ENCODE peak calls at places on chromosomes 5 and 9, in six cellular contexts. P, F, E, Q, L and K are unnamed samples.

GRCh38 chr5:93676707-93677106 is 64.7 kb downstream of the POU5F2 start:
- DNase-seq in P (peak; percentile 12), F (no peak), E (no peak), Q (no peak), L (no peak), K (no peak)

GRCh38 chr9:103037508-103038477 is 42.7 kb downstream of the CYLC2 start:
- DNase-seq in P (no peak), F (no peak), E (no peak), Q (no peak), L (peak; percentile 3), K (no peak)

GRCh38 chr5:122119205-122119604 is 10.1 kb upstream of the ZNF474 start:
- DNase-seq in P (no peak), F (no peak), E (no peak), Q (no peak), L (no peak), K (no peak)

GRCh38 chr5:151026088-151026487 is 5.7 kb downstream of the GPX3 start:
- DNase-seq in P (no peak), F (no peak), E (no peak), Q (no peak), L (no peak), K (no peak)

GRCh38 chr9:97934321-97935115 is 3.5 kb downstream of the HEMGN start:
- DNase-seq in P (peak; percentile 13), F (no peak), E (no peak), Q (no peak), L (no peak), K (peak; percentile 44)

GRCh38 chr5:142432961-142433360 is 108.1 kb upstream of the SPRY4 start:
- DNase-seq in P (no peak), F (peak; percentile 42), E (no peak), Q (no peak), L (no peak), K (no peak)

GRCh38 chr9:105188746-105189145 is 55.7 kb upstream of the SLC44A1 start:
- DNase-seq in P (no peak), F (no peak), E (no peak), Q (no peak), L (no peak), K (no peak)

GRCh38 chr9:126587187-126588185 is 26.2 kb upstream of the LMX1B start:
- DNase-seq in P (no peak), F (no peak), E (no peak), Q (no peak), L (peak; percentile 22), K (peak; percentile 71)

GRCh38 chr5:60295423-60295822 is 401.9 kb upstream of the PDE4D start:
- DNase-seq in P (peak; percentile 68), F (peak; percentile 27), E (peak; percentile 5), Q (peak; percentile 50), L (peak; percentile 15), K (peak; percentile 41)

GRCh38 chr9:133163559-133164208 is at the start of gene GBGT1:
- DNase-seq in P (peak; percentile 82), F (no peak), E (no peak), Q (peak; percentile 90), L (no peak), K (peak; percentile 94)

GRCh38 chr5:94863951-94864350 is 245.5 kb downstream of the SLF1 start:
- DNase-seq in P (no peak), F (no peak), E (no peak), Q (no peak), L (no peak), K (no peak)

DNA sequence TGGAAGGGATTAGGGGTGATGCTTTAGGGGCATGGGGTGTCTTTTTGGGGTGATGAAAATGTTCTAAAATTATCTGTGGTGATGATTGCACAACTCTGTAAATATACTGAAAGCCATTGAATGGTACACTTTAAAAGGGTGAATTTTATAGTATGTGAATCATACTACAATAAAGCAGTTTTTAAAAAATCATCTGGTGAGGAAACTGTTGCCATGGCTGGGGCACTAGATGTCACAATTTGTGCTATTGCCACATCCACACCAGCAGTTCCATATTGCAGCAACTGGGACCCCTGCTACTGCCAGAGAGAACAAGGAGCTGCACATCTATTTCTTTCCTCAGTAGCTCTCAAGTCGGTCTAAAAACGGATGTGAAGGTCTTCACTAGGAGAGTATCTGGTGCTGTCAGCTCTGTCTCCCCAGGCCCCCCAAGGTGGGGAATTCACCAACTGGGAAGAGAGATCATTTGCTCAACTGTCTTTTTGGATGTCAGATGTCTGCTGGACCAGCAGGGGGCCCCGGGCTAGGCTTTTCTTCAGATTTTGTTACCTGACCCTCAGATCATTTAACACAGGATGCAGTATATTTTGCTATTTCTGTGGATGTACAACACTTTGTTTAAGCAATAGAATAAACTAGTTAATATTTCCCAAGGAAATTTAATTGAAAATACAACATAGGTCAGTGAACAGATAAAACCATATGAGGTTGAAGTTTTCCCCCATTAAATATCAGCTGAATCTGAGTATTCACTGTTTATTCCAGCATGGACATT is 13.2 kb downstream of the CMYA5 start:
- DNase-seq in P (peak; percentile 49), F (peak; percentile 56), E (no peak), Q (peak; percentile 60), L (no peak), K (no peak)
- TF ChIP-seq CTCF in P (peak; percentile 62), F (peak; percentile 57), E (peak; percentile 49), Q (peak; percentile 47), L (peak; percentile 50), K (peak; percentile 58)

DNA sequence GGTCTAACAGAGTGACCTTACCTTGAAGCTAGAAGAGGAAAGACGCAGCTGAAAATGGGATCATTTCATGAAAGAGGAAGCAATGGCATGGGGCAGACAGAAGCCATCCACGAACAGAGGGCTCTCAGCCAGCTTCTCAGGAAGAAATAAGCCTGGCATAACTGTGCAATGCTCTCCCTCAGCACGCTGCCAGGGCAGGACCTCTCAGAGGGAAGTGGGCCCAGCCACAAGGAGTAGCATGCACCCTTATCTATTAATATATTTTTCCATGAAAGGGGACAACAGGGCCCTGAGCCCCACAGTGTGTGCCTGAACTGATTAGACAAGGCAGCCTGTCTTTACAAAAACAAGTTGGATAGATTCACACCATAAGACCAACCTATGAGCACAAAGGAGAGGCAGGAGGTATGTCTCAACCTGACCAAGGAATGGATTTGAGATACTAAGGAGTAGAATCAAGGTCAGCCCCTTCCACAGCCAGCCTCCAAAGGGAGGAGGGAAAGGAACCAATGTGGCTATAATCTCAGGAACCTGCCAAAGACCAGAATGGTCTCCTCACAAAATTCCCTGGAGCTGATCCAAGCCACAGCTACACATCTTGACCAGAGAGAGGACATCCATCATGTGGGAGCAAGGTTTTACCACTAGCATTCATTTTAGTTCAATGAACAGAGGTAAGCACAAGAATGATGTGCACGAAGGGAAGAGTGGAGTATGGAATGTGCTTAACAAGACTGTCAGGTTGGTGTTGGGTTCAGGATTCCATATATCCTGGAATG is 154.9 kb downstream of the SIL1 start:
- DNase-seq in P (no peak), F (no peak), E (peak; percentile 33), Q (no peak), L (peak; percentile 84), K (no peak)
- H2AFZ ChIP-seq in P (no peak overlapping the region), F (no peak overlapping the region), E (no peak overlapping the region), Q (no peak overlapping the region), L (no peak overlapping the region), K (no peak overlapping the region)

GRCh38 chr5:179368016-179368805 is 22.9 kb upstream of the ADAMTS2 start:
- DNase-seq in P (no peak), F (no peak), E (no peak), Q (no peak), L (no peak), K (peak; percentile 77)

GRCh38 chr5:179357036-179357435 is 11.8 kb upstream of the ADAMTS2 start:
- DNase-seq in P (no peak), F (no peak), E (no peak), Q (no peak), L (no peak), K (no peak)

GRCh38 chr5:179367491-179367890 is 22.2 kb upstream of the ADAMTS2 start:
- DNase-seq in P (no peak), F (no peak), E (no peak), Q (no peak), L (no peak), K (no peak)

GRCh38 chr5:179361204-179361603 is 15.9 kb upstream of the ADAMTS2 start:
- DNase-seq in P (no peak), F (no peak), E (no peak), Q (no peak), L (no peak), K (no peak)

GRCh38 chr5:179362355-179362754 is 17.1 kb upstream of the ADAMTS2 start:
- DNase-seq in P (no peak), F (no peak), E (no peak), Q (no peak), L (no peak), K (no peak)
- TF ChIP-seq CTCF in P (no peak), F (no peak), E (no peak), Q (peak; percentile 46), L (no peak), K (no peak)

GRCh38 chr5:67194169-67194568 is 2.4 kb downstream of the CD180 start:
- DNase-seq in P (no peak), F (no peak), E (no peak), Q (no peak), L (no peak), K (no peak)

GRCh38 chr5:67195406-67196275 is 958 bp downstream of the CD180 start:
- DNase-seq in P (no peak), F (no peak), E (no peak), Q (no peak), L (no peak), K (no peak)

GRCh38 chr5:67192719-67193464 is 3.7 kb downstream of the CD180 start:
- DNase-seq in P (no peak), F (no peak), E (no peak), Q (no peak), L (peak; percentile 23), K (no peak)

GRCh38 chr5:67190856-67191255 is 5.7 kb downstream of the CD180 start:
- DNase-seq in P (peak; percentile 47), F (no peak), E (no peak), Q (no peak), L (no peak), K (no peak)

GRCh38 chr5:67193479-67193878 is 3.1 kb downstream of the CD180 start:
- DNase-seq in P (no peak), F (no peak), E (no peak), Q (no peak), L (no peak), K (no peak)
- H2AFZ ChIP-seq in P (no peak overlapping the region), F (peak overlapping the region; percentile 49), E (no peak overlapping the region), Q (no peak overlapping the region), L (no peak overlapping the region), K (peak overlapping the region; percentile 17)

GRCh38 chr5:148384389-148384756 is 615 bp downstream of the FBXO38 start:
- DNase-seq in P (no peak), F (peak; percentile 28), E (no peak), Q (no peak), L (no peak), K (peak; percentile 45)

GRCh38 chr5:148382961-148383360 is 797 bp upstream of the FBXO38 start:
- DNase-seq in P (no peak), F (peak; percentile 11), E (no peak), Q (no peak), L (no peak), K (no peak)

GRCh38 chr5:148381906-148382305 is 1.9 kb upstream of the FBXO38 start:
- DNase-seq in P (no peak), F (peak; percentile 60), E (no peak), Q (no peak), L (no peak), K (no peak)

GRCh38 chr5:148385094-148385493 is 1.3 kb downstream of the FBXO38 start:
- DNase-seq in P (no peak), F (no peak), E (no peak), Q (no peak), L (no peak), K (no peak)

GRCh38 chr5:148383564-148384388 is at the start of gene FBXO38:
- DNase-seq in P (peak; percentile 97), F (peak; percentile 97), E (peak; percentile 95), Q (peak; percentile 92), L (peak; percentile 95), K (peak; percentile 94)
- TF ChIP-seq CTCF in P (peak; percentile 17), F (no peak), E (no peak), Q (no peak), L (no peak), K (no peak)